ENCODE peak calls at places on chromosomes 4 and X, in six cellular contexts. L, Q, E, S, C and M are unnamed samples.

GRCh38 chr4:55876387-55876786 is 22.9 kb downstream of the EXOC1 start:
- DNase-seq in C (no peak), S (no peak), Q (no peak), L (no peak), E (no peak), M (no peak)

GRCh38 chr4:88757067-88757466 is 59.4 kb upstream of the NAP1L5 start:
- DNase-seq in S (no peak), E (no peak), L (no peak), Q (no peak), C (no peak), M (no peak)

GRCh38 chr4:184268574-184269160 is 51.0 kb upstream of the ENPP6 start:
- DNase-seq in S (no peak), C (no peak), Q (no peak), E (no peak), L (no peak), M (no peak)

GRCh38 chr4:139017861-139018260 is 2.3 kb downstream of the NOCT start:
- DNase-seq in S (no peak), Q (no peak), E (no peak), C (no peak), L (no peak), M (no peak)

GRCh38 chr4:41256740-41257256 is at the start of gene UCHL1:
- DNase-seq in E (no peak), L (peak), S (peak), C (peak), Q (no peak), M (peak)

GRCh38 chrX:50579955-50580354 is 109.3 kb upstream of the DGKK start:
- DNase-seq in Q (no peak), S (peak), L (no peak), E (no peak), C (peak), M (no peak)

GRCh38 chrX:41333744-41333993 is 293 bp upstream of the DDX3X start:
- DNase-seq in C (peak), E (peak), L (no peak), Q (peak), S (no peak), M (no peak)

GRCh38 chr4:17323619-17324400 is 188.1 kb downstream of the QDPR start:
- DNase-seq in S (no peak), E (no peak), Q (no peak), C (no peak), L (no peak), M (no peak)

GRCh38 chrX:15465896-15466651 is 27.1 kb downstream of the PIR start:
- DNase-seq in L (no peak), E (no peak), C (no peak), S (peak), Q (no peak), M (no peak)

GRCh38 chrX:147911192-147912022 is at the start of gene FMR1:
- DNase-seq in C (peak), L (peak), Q (peak), E (peak), S (peak), M (peak)

GRCh38 chrX:136251042-136251991 is at the start of gene MAP7D3:
- DNase-seq in Q (peak), E (no peak), S (peak), C (no peak), L (no peak), M (peak)

GRCh38 chr4:110533940-110534339 is 58.0 kb downstream of the ENPEP start:
- DNase-seq in L (no peak), S (no peak), Q (no peak), E (no peak), C (peak), M (no peak)

GRCh38 chrX:41921492-41922124 is 1.7 kb downstream of the CASK start:
- DNase-seq in E (no peak), C (no peak), S (no peak), Q (no peak), L (no peak), M (no peak)

GRCh38 chrX:10414872-10415703 is 205.3 kb downstream of the MID1 start:
- DNase-seq in S (no peak), Q (no peak), L (no peak), C (peak), E (no peak), M (no peak)

GRCh38 chr4:140893939-140894338 is 137.8 kb upstream of the TBC1D9 start:
- DNase-seq in L (no peak), C (peak), S (no peak), Q (no peak), E (no peak), M (no peak)

GRCh38 chr4:140108713-140109230 is 45.2 kb downstream of the MAML3 start:
- DNase-seq in Q (no peak), L (no peak), E (no peak), C (no peak), S (no peak), M (no peak)

GRCh38 chr4:113781439-113782040 is 20.0 kb upstream of the CAMK2D start:
- DNase-seq in C (no peak), L (no peak), E (no peak), S (no peak), Q (no peak), M (no peak)

GRCh38 chr4:180028682-180029081 is 2214.5 kb upstream of the TENM3 start:
- DNase-seq in E (no peak), C (no peak), L (peak), Q (no peak), S (peak), M (no peak)

GRCh38 chr4:688695-689497 is at the start of gene SLC49A3:
- DNase-seq in Q (no peak), S (peak), E (no peak), L (no peak), C (no peak), M (no peak)

GRCh38 chr4:114599231-114600065 is 841 bp downstream of the UGT8 start:
- DNase-seq in S (peak), L (no peak), Q (no peak), E (no peak), C (no peak), M (peak)

GRCh38 chr4:185471235-185472062 is at the start of gene CCDC110:
- DNase-seq in L (peak), C (peak), E (peak), S (peak), Q (peak), M (peak)

GRCh38 chr4:162675661-162676060 is 491.0 kb downstream of the NAF1 start:
- DNase-seq in Q (no peak), S (no peak), E (no peak), C (no peak), L (no peak), M (no peak)

GRCh38 chr4:144782345-144782744 is 136.4 kb downstream of the HHIP start:
- DNase-seq in C (peak), E (no peak), S (no peak), L (no peak), Q (no peak), M (no peak)

GRCh38 chrX:52346462-52347165 is 22.2 kb upstream of the XAGE2 start:
- DNase-seq in E (no peak), C (no peak), S (no peak), Q (no peak), L (no peak), M (no peak)

GRCh38 chr4:78762529-78762928 is 13.6 kb upstream of the BMP2K start:
- DNase-seq in L (no peak), S (no peak), E (no peak), C (no peak), Q (no peak), M (no peak)

GRCh38 chr4:185238261-185238681 is 28.9 kb downstream of the SNX25 start:
- DNase-seq in L (no peak), E (no peak), S (no peak), Q (no peak), C (no peak), M (no peak)

GRCh38 chr4:13546374-13546854 is 2.1 kb upstream of the NKX3-2 start:
- DNase-seq in Q (no peak), S (no peak), E (no peak), C (no peak), L (no peak), M (no peak)

GRCh38 chrX:141176586-141177451 is at the start of gene LDOC1:
- DNase-seq in S (peak), Q (peak), E (peak), L (peak), C (peak), M (peak)

GRCh38 chr4:75555294-75556164 is at the start of gene ODAPH:
- DNase-seq in C (peak), L (no peak), E (no peak), S (no peak), Q (no peak), M (no peak)
- TF ChIP-seq CTCF in C (no peak), L (no peak), E (no peak), S (no peak), Q (no peak), M (peak)

DNA sequence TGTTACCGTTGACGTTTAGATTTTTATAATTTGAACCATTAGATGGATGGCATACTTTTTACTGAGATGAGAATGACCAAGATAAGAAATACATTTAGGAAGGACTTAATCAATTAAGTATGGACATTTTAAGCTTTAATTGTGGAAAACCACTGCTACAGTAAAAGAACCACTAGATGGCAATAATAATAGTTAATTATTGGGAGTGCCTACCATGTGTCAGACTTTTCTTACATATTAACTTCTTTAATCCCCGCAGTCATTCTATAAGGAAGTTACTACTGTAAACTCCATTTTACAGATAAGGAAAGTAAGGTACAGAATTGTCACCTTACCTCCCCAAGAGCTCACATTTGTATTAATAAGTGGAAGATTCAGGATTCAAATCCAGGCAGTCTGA is 48.5 kb upstream of the MYOZ2 start:
- DNase-seq in E (no peak), S (no peak), L (no peak), Q (no peak), C (no peak), M (no peak)
- TF ChIP-seq CTCF in E (no peak), S (no peak), L (no peak), Q (peak), C (no peak), M (no peak)

GRCh38 chrX:150450519-150451177 is 87.5 kb downstream of the MAMLD1 start:
- DNase-seq in C (no peak), L (no peak), S (no peak), Q (no peak), E (no peak), M (no peak)

GRCh38 chrX:150446151-150446550 is 83.0 kb downstream of the MAMLD1 start:
- DNase-seq in Q (no peak), E (no peak), S (no peak), C (no peak), L (no peak), M (no peak)

GRCh38 chrX:150451953-150452352 is 88.8 kb downstream of the MAMLD1 start:
- DNase-seq in S (no peak), Q (no peak), L (no peak), C (no peak), E (no peak), M (no peak)

GRCh38 chrX:150446995-150447394 is 83.9 kb downstream of the MAMLD1 start:
- DNase-seq in L (no peak), Q (no peak), C (no peak), S (no peak), E (no peak), M (no peak)

GRCh38 chrX:150449313-150449712 is 86.2 kb downstream of the MAMLD1 start:
- DNase-seq in Q (no peak), C (no peak), S (no peak), E (no peak), L (no peak), M (no peak)
- TF ChIP-seq CTCF in Q (no peak), C (no peak), S (no peak), E (no peak), L (no peak), M (no peak)

GRCh38 chrX:153413731-153414130 is 2.5 kb downstream of the ZFP92 start:
- DNase-seq in Q (no peak), E (no peak), L (no peak), S (no peak), C (no peak), M (no peak)

GRCh38 chrX:153411255-153411987 is at the start of gene ZFP92:
- DNase-seq in Q (no peak), E (no peak), L (no peak), C (no peak), S (no peak), M (no peak)

GRCh38 chrX:153411988-153412574 is 809 bp downstream of the ZFP92 start:
- DNase-seq in Q (no peak), E (no peak), S (no peak), L (no peak), C (no peak), M (no peak)

GRCh38 chrX:153414838-153415552 is 3.7 kb downstream of the ZFP92 start:
- DNase-seq in C (no peak), L (no peak), Q (no peak), S (no peak), E (no peak), M (no peak)

DNA sequence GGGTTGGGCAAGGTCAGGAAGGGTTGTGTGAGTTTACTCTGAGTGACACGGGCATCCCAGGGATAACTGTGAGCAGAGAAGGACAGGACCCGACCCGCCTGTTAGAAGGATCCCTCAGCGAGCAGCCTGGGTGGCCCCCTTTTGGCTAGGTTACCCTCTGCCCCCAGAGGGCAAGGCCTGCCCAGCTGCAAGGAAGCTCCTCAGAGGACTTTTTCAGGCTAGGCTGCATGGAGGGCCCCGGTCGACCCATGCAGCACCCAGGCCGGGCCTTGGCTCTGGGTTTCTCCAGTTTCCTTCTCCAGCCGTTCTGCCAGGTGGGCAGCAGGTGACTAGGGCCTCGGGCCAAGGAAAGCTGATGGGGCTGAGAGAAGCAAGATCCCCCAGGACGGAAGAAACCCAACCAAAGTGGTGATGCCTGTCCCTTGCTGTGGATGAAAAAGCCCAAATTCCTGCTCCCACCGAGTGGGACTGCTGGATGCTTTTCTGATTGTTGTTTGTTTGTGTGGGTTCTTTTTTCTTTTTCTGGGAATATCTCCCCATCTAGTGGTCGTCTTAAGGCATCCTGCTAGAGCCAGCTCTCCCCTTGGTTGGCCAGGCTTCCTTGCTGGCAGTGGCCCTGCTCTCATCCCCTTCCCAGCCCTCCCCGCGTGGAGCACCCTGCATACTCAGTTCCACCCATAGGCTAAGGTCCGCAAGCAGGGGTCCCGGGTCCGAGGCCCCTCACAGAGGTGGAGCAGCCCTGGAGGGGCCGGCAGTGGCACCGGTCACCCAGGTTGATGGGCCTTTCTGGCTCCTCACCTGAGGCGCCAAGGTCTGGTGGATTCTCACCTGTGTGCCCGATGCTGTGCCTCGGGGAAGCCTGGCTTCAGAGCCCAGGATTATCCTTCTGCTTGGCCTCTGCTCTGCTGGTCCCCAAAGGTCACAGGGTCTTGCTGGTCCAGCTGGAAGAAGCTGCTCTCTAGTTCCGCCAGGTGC is 1.8 kb downstream of the ZFP92 start:
- DNase-seq in C (no peak), L (no peak), E (no peak), S (no peak), Q (no peak), M (no peak)
- TF ChIP-seq CTCF in C (peak), L (no peak), E (no peak), S (no peak), Q (no peak), M (no peak)

GRCh38 chrX:74924449-74925209 is 623 bp downstream of the NEXMIF start:
- DNase-seq in E (no peak), L (no peak), Q (peak), S (peak), C (no peak), M (peak)

GRCh38 chrX:74922922-74923321 is 2.3 kb downstream of the NEXMIF start:
- DNase-seq in L (no peak), S (no peak), C (no peak), E (no peak), Q (no peak), M (no peak)

GRCh38 chrX:74931214-74931613 is 6.0 kb upstream of the NEXMIF start:
- DNase-seq in E (no peak), L (no peak), S (no peak), C (no peak), Q (no peak), M (no peak)

GRCh38 chrX:74923942-74924448 is 1.3 kb downstream of the NEXMIF start:
- DNase-seq in Q (peak), L (no peak), C (no peak), E (no peak), S (peak), M (no peak)

DNA sequence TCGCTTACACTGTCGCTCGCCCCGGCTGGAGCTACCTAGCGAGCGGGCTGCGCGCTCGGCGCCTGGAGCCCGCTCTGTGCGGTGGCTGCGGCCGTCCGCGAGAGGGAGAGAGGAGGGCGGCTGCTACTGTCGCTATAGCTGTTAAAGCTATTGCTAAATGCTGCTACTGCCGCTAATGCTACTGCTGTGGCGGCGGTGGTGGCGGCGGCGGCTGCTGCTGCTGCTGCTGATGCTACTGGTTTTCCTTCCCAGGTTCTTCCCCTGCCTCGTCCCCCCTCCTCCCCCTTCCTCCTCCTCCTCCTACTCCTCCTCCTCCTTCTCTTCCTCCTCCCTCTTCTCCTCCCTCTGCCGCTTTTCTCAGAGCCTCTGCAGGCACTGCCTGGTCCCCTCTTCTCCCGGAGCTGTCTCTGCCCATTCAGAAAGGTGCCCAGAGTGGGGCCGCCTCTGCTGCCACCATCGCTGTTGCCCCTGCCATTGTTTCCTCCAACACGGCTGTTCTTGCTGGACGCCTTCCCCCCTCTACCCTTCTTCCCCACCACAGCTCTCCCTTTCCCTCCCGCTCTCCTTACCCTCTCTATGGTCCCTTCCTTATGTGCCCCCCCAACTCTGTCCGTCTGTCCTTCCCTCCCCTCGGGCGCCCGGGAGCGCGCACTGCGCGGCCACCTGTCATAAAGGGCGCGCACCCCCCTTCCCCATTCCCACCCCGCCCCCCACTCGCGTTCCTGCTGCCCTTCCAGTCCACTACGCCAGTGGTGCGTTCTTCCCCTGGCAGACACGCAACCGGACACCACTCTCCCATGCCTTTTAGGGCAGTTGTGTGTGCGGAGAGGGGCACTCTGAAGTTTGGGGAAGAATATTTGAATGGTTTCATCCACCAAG is at the start of gene NEXMIF:
- DNase-seq in C (no peak), Q (no peak), S (peak), L (peak), E (no peak), M (no peak)
- TF ChIP-seq CTCF in C (peak), Q (no peak), S (no peak), L (no peak), E (no peak), M (no peak)

DNA sequence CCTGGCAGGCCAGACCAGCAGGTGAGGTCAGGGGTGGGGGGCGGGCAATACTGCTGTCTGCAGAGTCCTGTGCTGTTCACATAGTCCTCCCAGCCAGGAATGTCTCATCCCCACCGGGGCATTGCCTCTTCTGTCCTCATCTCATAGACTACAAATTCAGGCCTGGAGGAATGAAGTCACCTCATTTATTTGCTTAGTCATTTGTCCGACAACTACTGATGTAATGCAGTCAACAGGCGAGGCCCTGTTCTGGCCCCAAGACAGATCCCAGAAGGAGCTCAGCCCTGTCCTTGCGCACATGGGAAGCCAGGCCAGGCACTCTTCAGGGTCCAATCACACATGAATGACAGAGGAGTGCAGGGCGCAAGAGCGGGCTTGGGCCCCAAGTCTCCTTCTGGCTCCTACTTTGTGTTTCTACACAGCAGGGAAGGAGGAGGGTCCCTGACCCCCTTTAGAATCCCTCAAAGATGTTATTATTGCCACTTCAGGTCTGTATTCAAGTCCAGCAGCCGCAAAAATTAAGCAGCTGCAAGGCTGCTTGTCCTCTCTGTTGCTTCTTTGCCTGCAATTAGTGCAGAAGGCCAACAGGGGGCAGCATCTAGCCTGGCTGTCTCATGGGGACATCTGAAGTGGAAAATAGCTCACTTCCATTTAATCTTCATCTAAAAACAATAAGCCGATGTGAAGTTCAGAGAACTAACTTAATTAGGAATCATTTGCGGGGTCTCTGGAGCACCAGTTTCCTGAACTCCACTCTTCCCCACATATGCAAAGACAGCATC is 15.2 kb upstream of the HMX1 start:
- DNase-seq in L (no peak), Q (no peak), S (no peak), E (no peak), C (no peak), M (no peak)
- TF ChIP-seq CTCF in L (peak), Q (no peak), S (peak), E (no peak), C (no peak), M (peak)

GRCh38 chr4:152935138-152935537 is 985 bp upstream of the FHDC1 start:
- DNase-seq in E (no peak), Q (no peak), S (peak), L (no peak), C (no peak), M (no peak)
- TF ChIP-seq CTCF in E (no peak), Q (no peak), S (no peak), L (no peak), C (peak), M (no peak)